ENCODE peak calls at places on chromosomes 7 and 10, in six cellular contexts. A is GM06990, S is endothelial cell, Q is GM10248, V is mucosa of descending colon, E is stomach. G is an unnamed sample.

GRCh38 chr10:102410427-102411073 is 8.0 kb downstream of the PSD start:
- DNase-seq in A (no peak), E (no peak), V (peak), S (no peak), Q (no peak), G (peak)

GRCh38 chr7:5779108-5779507 is 2.4 kb downstream of the RNF216 start:
- DNase-seq in S (no peak), A (no peak), Q (no peak), E (no peak), V (no peak), G (no peak)

GRCh38 chr7:20222219-20222828 is 5.1 kb upstream of the MACC1 start:
- DNase-seq in A (no peak), E (no peak), V (no peak), Q (no peak), S (no peak), G (no peak)

GRCh38 chr7:101179117-101179779 is 845 bp downstream of the NAT16 start:
- DNase-seq in S (no peak), E (no peak), Q (no peak), A (no peak), V (no peak), G (no peak)

GRCh38 chr10:85193796-85194195 is 865.4 kb downstream of the CCSER2 start:
- DNase-seq in V (no peak), A (no peak), E (no peak), S (no peak), Q (no peak), G (no peak)

GRCh38 chr7:66169616-66170015 is 35.5 kb upstream of the TPST1 start:
- DNase-seq in A (no peak), E (no peak), S (no peak), Q (no peak), V (no peak), G (no peak)

GRCh38 chr7:1917221-1918062 is 247.4 kb downstream of the ELFN1 start:
- DNase-seq in E (no peak), S (no peak), Q (no peak), V (peak), A (no peak), G (no peak)

GRCh38 chr7:67723591-67723990 is 727.0 kb downstream of the TYW1 start:
- DNase-seq in Q (no peak), E (no peak), V (no peak), A (no peak), S (no peak), G (no peak)

GRCh38 chr7:155136619-155137243 is 66.6 kb downstream of the HTR5A start:
- DNase-seq in V (no peak), S (no peak), Q (no peak), A (no peak), E (no peak), G (no peak)

GRCh38 chr10:80136134-80136571 is 3.6 kb downstream of the PLAC9 start:
- DNase-seq in A (no peak), S (no peak), E (peak), V (peak), Q (no peak), G (no peak)

GRCh38 chr10:91409869-91410637 is at the start of gene HECTD2:
- DNase-seq in E (peak), V (peak), S (peak), Q (peak), A (peak), G (peak)

GRCh38 chr7:21617916-21618390 is 75.1 kb downstream of the DNAH11 start:
- DNase-seq in A (no peak), S (no peak), E (no peak), V (no peak), Q (no peak), G (no peak)

GRCh38 chr7:156603004-156603403 is 37.6 kb upstream of the RNF32 start:
- DNase-seq in Q (no peak), A (no peak), E (no peak), V (no peak), S (no peak), G (no peak)

GRCh38 chr7:70595741-70596574 is 536.0 kb upstream of the GALNT17 start:
- DNase-seq in Q (peak), S (peak), E (peak), A (peak), V (peak), G (peak)

GRCh38 chr10:23514321-23514720 is 75.4 kb downstream of the OTUD1 start:
- DNase-seq in E (no peak), Q (no peak), S (no peak), V (no peak), A (no peak), G (no peak)

GRCh38 chr7:92973293-92973731 is 136.9 kb upstream of the CDK6 start:
- DNase-seq in Q (no peak), S (no peak), V (no peak), A (peak), E (no peak), G (no peak)

GRCh38 chr10:102644066-102644645 is at the start of gene TRIM8:
- DNase-seq in Q (peak), S (peak), V (peak), E (peak), A (peak), G (peak)

GRCh38 chr10:89645742-89646172 is 715 bp upstream of the PANK1 start:
- DNase-seq in E (no peak), Q (no peak), S (no peak), A (no peak), V (peak), G (no peak)

GRCh38 chr10:68223535-68224165 is 8.3 kb downstream of the ATOH7 start:
- DNase-seq in A (no peak), E (no peak), Q (no peak), S (no peak), V (no peak), G (no peak)

GRCh38 chr10:127307338-127307737 is 110.9 kb upstream of the INSYN2A start:
- DNase-seq in Q (no peak), A (no peak), E (no peak), S (no peak), V (no peak), G (no peak)

GRCh38 chr7:25308898-25309521 is 80.7 kb upstream of the NPVF start:
- DNase-seq in A (no peak), S (no peak), E (no peak), Q (no peak), V (no peak), G (no peak)

GRCh38 chr7:132544999-132545398 is 31.3 kb downstream of the PLXNA4 start:
- DNase-seq in Q (no peak), V (no peak), S (no peak), A (no peak), E (no peak), G (no peak)

GRCh38 chr10:11335167-11335652 is 276.2 kb downstream of the USP6NL start:
- DNase-seq in Q (no peak), A (no peak), E (no peak), S (no peak), V (no peak), G (no peak)

GRCh38 chr10:15416034-15416433 is 44.9 kb upstream of the FAM171A1 start:
- DNase-seq in A (no peak), S (no peak), E (no peak), V (no peak), Q (no peak), G (no peak)

GRCh38 chr7:110442386-110442837 is 648.5 kb upstream of the LRRN3 start:
- DNase-seq in Q (peak), S (peak), E (peak), A (no peak), V (no peak), G (no peak)

GRCh38 chr10:32932330-32932729 is 25.7 kb downstream of the ITGB1 start:
- DNase-seq in V (no peak), S (no peak), A (no peak), E (no peak), Q (no peak), G (no peak)

GRCh38 chr7:156609010-156609877 is 31.3 kb upstream of the RNF32 start:
- DNase-seq in A (no peak), Q (no peak), S (no peak), V (no peak), E (peak), G (no peak)

GRCh38 chr10:95346715-95347401 is 56.1 kb upstream of the PDLIM1 start:
- DNase-seq in A (no peak), Q (no peak), V (no peak), E (no peak), S (no peak), G (no peak)

GRCh38 chr7:12080006-12080405 is 131.1 kb upstream of the TMEM106B start:
- DNase-seq in E (no peak), Q (no peak), V (no peak), A (no peak), S (no peak), G (no peak)

GRCh38 chr7:154791611-154792010 is 211.3 kb downstream of the PAXIP1 start:
- DNase-seq in V (no peak), E (no peak), Q (no peak), A (no peak), S (no peak), G (no peak)

GRCh38 chr10:31929260-31929985 is 792 bp upstream of the ARHGAP12 start:
- DNase-seq in E (peak), S (peak), V (peak), Q (peak), A (peak), G (peak)

GRCh38 chr7:36982749-36983148 is 258.5 kb upstream of the AOAH start:
- DNase-seq in Q (no peak), A (no peak), E (no peak), S (no peak), V (no peak), G (no peak)

GRCh38 chr7:137681657-137682562 is 164.9 kb downstream of the DGKI start:
- DNase-seq in A (no peak), V (no peak), E (no peak), Q (no peak), S (no peak), G (no peak)

GRCh38 chr10:5971315-5971832 is 6.0 kb downstream of the IL15RA start:
- DNase-seq in A (peak), E (peak), Q (peak), V (no peak), S (no peak), G (no peak)

GRCh38 chr7:4744391-4745264 is 30.8 kb upstream of the AP5Z1 start:
- DNase-seq in E (peak), V (peak), Q (peak), S (peak), A (peak), G (peak)
- TF ChIP-seq CTCF in E (no peak), V (no peak), Q (no peak), S (no peak), A (peak), G (no peak)

GRCh38 chr7:148626828-148627227 is 36.3 kb downstream of the C7orf33 start:
- DNase-seq in E (no peak), V (no peak), A (no peak), Q (no peak), S (no peak), G (no peak)
- TF ChIP-seq CTCF in E (no peak), V (no peak), A (no peak), Q (no peak), S (no peak), G (no peak)

GRCh38 chr10:123608047-123608446 is 58.1 kb upstream of the GPR26 start:
- DNase-seq in S (no peak), E (no peak), Q (no peak), A (no peak), V (no peak), G (no peak)
- TF ChIP-seq CTCF in S (no peak), E (no peak), Q (no peak), A (no peak), V (no peak), G (no peak)

GRCh38 chr7:32164341-32164996 is 94.3 kb upstream of the PDE1C start:
- DNase-seq in S (no peak), V (no peak), E (no peak), A (no peak), Q (no peak), G (no peak)
- TF ChIP-seq CTCF in S (peak), V (no peak), E (no peak), A (peak), Q (no peak), G (peak)

DNA sequence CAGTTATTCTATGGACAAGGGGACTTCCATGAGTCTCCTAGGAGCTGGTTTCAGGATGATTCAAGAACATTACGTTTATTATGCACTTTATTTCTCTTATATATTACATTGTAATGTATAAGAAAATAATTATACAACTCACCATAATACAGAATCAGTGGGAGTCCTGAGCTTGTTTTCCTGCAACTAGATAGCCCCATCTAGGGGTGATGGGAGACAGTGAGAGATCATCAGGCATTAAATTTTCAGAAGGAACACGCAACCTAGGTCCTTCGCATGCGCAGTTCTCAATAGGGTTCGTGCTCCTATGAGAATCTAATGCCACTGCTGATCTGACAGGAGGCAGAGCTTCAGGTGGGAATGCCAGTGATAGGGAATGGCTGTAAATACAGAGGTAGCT is 137.9 kb downstream of the ANKRD30A start:
- DNase-seq in A (no peak), Q (no peak), V (no peak), S (no peak), E (no peak), G (no peak)
- TF ChIP-seq CTCF in A (peak), Q (no peak), V (no peak), S (no peak), E (no peak), G (no peak)